ENCODE peak calls at places on chromosomes 7 and 10, in nine cellular contexts. I is RWPE1; Q is mucosa of gallbladder; T is HCEC 1CT; P is endodermal cell; J is stimulated activated CD8-positive, alpha-beta memory T cell treated with anti-CD3 and anti-CD28 coated beads, Interleukin-15, amount 100 ng/mL, for 24 hours; M is stimulated activated CD4-positive, alpha-beta T cell treated with anti-CD3 and anti-CD28 coated beads, Interleukin-2, amount 100 ng/mL, for 48 hours; Z is HTR-8/SVneo; U is GM13977. O is an unnamed sample.

GRCh38 chr10:11631890-11632587 is 20.6 kb upstream of the USP6NL start:
- DNase-seq in I (no peak), Q (no peak), T (no peak), P (no peak), J (no peak), M (no peak), Z (no peak), U (peak), O (no peak)

GRCh38 chr7:116382375-116382774 is 117.2 kb upstream of the CAV2 start:
- DNase-seq in I (no peak), Q (no peak), T (no peak), P (no peak), J (no peak), M (no peak), Z (no peak), U (no peak), O (no peak)

GRCh38 chr10:124688366-124688765 is 55.8 kb downstream of the FAM53B start:
- DNase-seq in I (no peak), Q (no peak), T (no peak), P (no peak), J (no peak), M (no peak), Z (no peak), U (no peak), O (no peak)

GRCh38 chr10:50653142-50653541 is 29.4 kb upstream of the SGMS1 start:
- DNase-seq in I (peak), Q (no peak), T (peak), P (no peak), J (no peak), M (no peak), Z (no peak), U (no peak), O (no peak)

GRCh38 chr10:59905735-59906416 is 480 bp downstream of the CCDC6 start:
- DNase-seq in I (no peak), Q (no peak), T (peak), P (no peak), J (no peak), M (no peak), Z (no peak), U (no peak), O (no peak)

GRCh38 chr10:74921744-74922143 is 95.3 kb downstream of the KAT6B start:
- DNase-seq in I (no peak), Q (no peak), T (peak), P (peak), J (no peak), M (no peak), Z (no peak), U (no peak), O (no peak)

GRCh38 chr7:142401951-142402350 is 144.1 kb upstream of the PRSS58 start:
- DNase-seq in I (no peak), Q (no peak), T (no peak), P (no peak), J (no peak), M (no peak), Z (no peak), U (no peak), O (no peak)

GRCh38 chr10:24930427-24930826 is 22.0 kb downstream of the PRTFDC1 start:
- DNase-seq in I (no peak), Q (no peak), T (no peak), P (no peak), J (no peak), M (no peak), Z (no peak), U (no peak), O (no peak)

GRCh38 chr7:15084368-15084767 is 181.8 kb upstream of the DGKB start:
- DNase-seq in I (no peak), Q (no peak), T (no peak), P (no peak), J (no peak), M (no peak), Z (no peak), U (no peak), O (no peak)